ENCODE peak calls at places on chromosomes 11 and 22, in seven cellular contexts. C is tibial nerve, I is Calu3, H is mammary epithelial cell, U is fibroblast of pulmonary artery, Q is psoas muscle, T is OCI-LY7. N is an unnamed sample.

GRCh38 chr11:115317428-115318185 is 186.6 kb downstream of the CADM1 start:
- DNase-seq in U (no peak), I (no peak), Q (no peak), H (no peak), T (no peak), C (no peak), N (no peak)

GRCh38 chr11:46298699-46299424 is 21.4 kb downstream of the CREB3L1 start:
- DNase-seq in C (no peak), H (peak), U (peak), I (no peak), T (no peak), Q (no peak), N (no peak)

GRCh38 chr11:12100886-12101285 is 9.5 kb upstream of the MICAL2 start:
- DNase-seq in C (peak), U (no peak), Q (no peak), T (no peak), I (no peak), H (no peak), N (no peak)

GRCh38 chr11:79116600-79116999 is 324.2 kb downstream of the TENM4 start:
- DNase-seq in C (no peak), T (no peak), U (no peak), H (peak), I (no peak), Q (no peak), N (no peak)

GRCh38 chr11:16226245-16226644 is 130.1 kb downstream of the SOX6 start:
- DNase-seq in T (no peak), H (peak), Q (peak), I (peak), U (peak), C (no peak), N (no peak)

GRCh38 chr11:19525276-19525675 is 187.4 kb upstream of the NAV2 start:
- DNase-seq in H (no peak), T (no peak), U (no peak), Q (no peak), C (no peak), I (no peak), N (no peak)

GRCh38 chr11:23611726-23612125 is 751.5 kb upstream of the CCDC179 start:
- DNase-seq in I (no peak), C (no peak), Q (no peak), U (no peak), H (no peak), T (no peak), N (no peak)

GRCh38 chr11:2530855-2531200 is 86.0 kb downstream of the KCNQ1 start:
- DNase-seq in Q (peak), C (no peak), T (no peak), U (no peak), I (no peak), H (no peak), N (no peak)

GRCh38 chr22:42608481-42609361 is 6.0 kb downstream of the POLDIP3 start:
- DNase-seq in T (no peak), Q (no peak), C (no peak), I (no peak), H (peak), U (peak), N (no peak)

GRCh38 chr22:46072030-46072881 is 78.1 kb upstream of the PPARA start:
- DNase-seq in Q (peak), I (peak), C (no peak), U (peak), T (peak), H (peak), N (no peak)

GRCh38 chr11:116537736-116538135 is 235.1 kb downstream of the BUD13 start:
- DNase-seq in T (no peak), Q (no peak), C (no peak), U (no peak), H (no peak), I (no peak), N (no peak)

GRCh38 chr11:80727315-80727714 is 1286.5 kb upstream of the TENM4 start:
- DNase-seq in U (peak), C (no peak), H (no peak), I (peak), T (no peak), Q (no peak), N (no peak)

GRCh38 chr11:127651175-127651887 is 650.8 kb upstream of the KIRREL3 start:
- DNase-seq in I (no peak), H (peak), Q (no peak), T (no peak), U (peak), C (no peak), N (no peak)

GRCh38 chr22:38260760-38261477 is 11.9 kb downstream of the TMEM184B start:
- DNase-seq in Q (no peak), I (no peak), C (no peak), H (no peak), T (peak), U (no peak), N (no peak)
- TF ChIP-seq CTCF in Q (no peak), I (no peak), C (no peak), H (no peak), T (peak), U (peak), N (no peak)

GRCh38 chr22:48151641-48152040 is 1389.2 kb downstream of the TBC1D22A start:
- DNase-seq in H (no peak), C (no peak), T (no peak), I (no peak), Q (no peak), U (no peak), N (no peak)
- TF ChIP-seq CTCF in H (no peak), C (no peak), T (no peak), I (no peak), Q (no peak), U (no peak), N (no peak)

GRCh38 chr11:118366287-118366686 is 6.9 kb downstream of the UBE4A start:
- DNase-seq in U (no peak), I (no peak), H (no peak), Q (no peak), T (no peak), C (no peak), N (no peak)
- TF ChIP-seq CTCF in U (no peak), I (no peak), H (no peak), Q (no peak), T (no peak), C (no peak), N (no peak)

GRCh38 chr11:29272019-29272654 is 744.7 kb downstream of the KCNA4 start:
- DNase-seq in H (peak), I (peak), C (no peak), T (no peak), U (peak), Q (peak), N (no peak)
- TF ChIP-seq CTCF in H (peak), I (no peak), C (no peak), T (no peak), U (peak), Q (no peak), N (no peak)

GRCh38 chr22:35558031-35558430 is 17.4 kb downstream of the RASD2 start:
- DNase-seq in T (no peak), I (no peak), U (no peak), H (no peak), Q (no peak), C (no peak), N (no peak)
- TF ChIP-seq CTCF in T (no peak), I (no peak), U (no peak), H (no peak), Q (no peak), C (no peak), N (no peak)

GRCh38 chr11:36627006-36627405 is 29.0 kb upstream of the RAG2 start:
- DNase-seq in I (no peak), H (no peak), T (no peak), C (no peak), Q (no peak), U (no peak), N (no peak)

GRCh38 chr11:36618025-36618700 is 20.1 kb upstream of the RAG2 start:
- DNase-seq in U (no peak), C (no peak), T (no peak), I (no peak), H (no peak), Q (no peak), N (no peak)

GRCh38 chr11:36619502-36619901 is 21.5 kb upstream of the RAG2 start:
- DNase-seq in U (peak), C (no peak), Q (no peak), I (no peak), H (no peak), T (no peak), N (no peak)

GRCh38 chr11:36627471-36627870 is 29.4 kb upstream of the RAG2 start:
- DNase-seq in H (no peak), T (no peak), Q (no peak), I (no peak), C (no peak), U (no peak), N (no peak)

DNA sequence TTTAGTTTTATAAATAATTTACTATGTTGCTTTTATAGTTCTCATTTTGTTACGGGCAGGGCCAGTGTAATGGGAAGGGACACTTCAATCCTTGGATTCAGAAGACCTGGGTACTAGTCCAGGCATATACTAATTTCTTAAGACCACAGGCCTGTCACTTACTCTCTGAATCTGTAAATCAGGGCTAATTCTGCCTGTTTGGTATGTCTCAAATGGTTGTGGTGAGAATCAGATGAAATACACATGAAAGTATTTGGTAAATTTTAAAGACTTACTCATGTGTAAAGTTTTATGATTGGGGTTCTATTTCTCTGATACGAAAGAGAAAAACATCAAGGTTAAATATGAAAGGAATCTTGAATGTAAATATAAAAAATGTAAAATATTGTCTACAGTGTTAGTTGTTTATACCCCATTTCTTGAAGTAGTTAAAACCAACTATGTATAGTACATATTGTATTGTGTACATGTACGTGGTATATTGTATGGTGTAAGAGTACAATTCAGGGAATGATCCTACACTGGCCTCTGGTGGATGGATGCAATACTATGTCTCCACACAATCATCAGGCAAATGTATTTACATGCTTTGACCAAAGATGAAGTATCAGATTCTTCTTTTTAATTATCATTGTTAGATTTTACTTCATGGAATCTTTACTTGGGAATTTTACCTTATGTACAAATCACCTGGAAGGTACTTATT is 24.5 kb upstream of the RAG2 start:
- DNase-seq in C (no peak), H (peak), I (peak), T (peak), Q (no peak), U (peak), N (no peak)
- TF ChIP-seq CTCF in C (peak), H (peak), I (no peak), T (peak), Q (peak), U (peak), N (no peak)

GRCh38 chr11:36033936-36034335 is 90.1 kb downstream of the LDLRAD3 start:
- DNase-seq in C (no peak), Q (no peak), U (no peak), I (no peak), H (no peak), T (no peak), N (no peak)

GRCh38 chr11:36035999-36036398 is 92.1 kb downstream of the LDLRAD3 start:
- DNase-seq in I (no peak), T (no peak), H (no peak), Q (no peak), C (no peak), U (no peak), N (no peak)

GRCh38 chr11:36035454-36035853 is 91.6 kb downstream of the LDLRAD3 start:
- DNase-seq in T (no peak), C (no peak), Q (no peak), I (no peak), U (no peak), H (no peak), N (no peak)

GRCh38 chr11:36033082-36033751 is 89.4 kb downstream of the LDLRAD3 start:
- DNase-seq in I (no peak), H (no peak), T (no peak), Q (no peak), U (peak), C (no peak), N (no peak)

GRCh38 chr11:36034572-36035331 is 90.9 kb downstream of the LDLRAD3 start:
- DNase-seq in Q (no peak), C (no peak), I (no peak), H (peak), T (no peak), U (peak), N (no peak)
- TF ChIP-seq CTCF in Q (no peak), C (no peak), I (no peak), H (no peak), T (no peak), U (no peak), N (no peak)

DNA sequence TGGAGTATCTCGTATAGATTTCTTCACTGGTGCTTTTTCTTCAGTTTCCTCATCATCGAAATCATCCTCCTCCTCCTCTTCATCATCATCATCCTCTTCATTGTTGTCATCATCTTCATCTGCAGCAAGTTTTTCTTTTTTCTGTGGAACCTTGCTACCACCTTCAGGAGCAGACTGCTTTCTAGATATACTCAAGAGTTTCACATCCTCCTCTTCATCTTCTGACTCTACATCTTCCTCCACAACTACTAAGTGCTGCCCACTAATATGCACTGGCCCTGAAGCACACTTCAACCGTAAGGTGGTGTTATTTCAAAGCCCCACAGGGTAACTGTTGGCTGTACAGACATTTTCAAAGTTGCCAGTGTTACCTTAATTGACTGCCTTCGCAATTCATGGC is 17.1 kb downstream of the OR2AT4 start:
- DNase-seq in H (no peak), C (no peak), T (peak), U (no peak), I (no peak), Q (no peak), N (no peak)
- TF ChIP-seq CTCF in H (no peak), C (no peak), T (no peak), U (no peak), I (no peak), Q (no peak), N (no peak)

N was measured in omental fat pad.